ENCODE peak calls at places on chromosome 1, in ten cellular contexts. C, Y, M, O, W, V, Z, F, E and X are unnamed samples.
A peak's percentile ranks its signal among the peaks of the same experiment; 100 is the strongest.

GRCh38 chr1:117821782-117822447 is 107.5 kb downstream of the GDAP2 start:
- DNase-seq in C (peak; percentile 99), Z (no peak), W (no peak), M (peak; percentile 94), F (no peak), O (peak; percentile 57), V (no peak), Y (peak; percentile 73), E (no peak), X (peak; percentile 72)

GRCh38 chr1:19511117-19511516 is 25.8 kb upstream of the CAPZB start:
- DNase-seq in V (no peak), W (no peak), C (no peak), F (no peak), Z (no peak), E (no peak), O (no peak), Y (no peak), M (no peak), X (no peak)

GRCh38 chr1:152185544-152186391 is 26.7 kb upstream of the RPTN start:
- DNase-seq in O (peak; percentile 72), W (peak; percentile 35), V (peak; percentile 20), Z (peak; percentile 8), Y (no peak), F (peak; percentile 57), C (peak; percentile 64), M (peak; percentile 71), E (peak; percentile 69), X (peak; percentile 76)

GRCh38 chr1:16967095-16967567 is 13.3 kb downstream of the MFAP2 start:
- DNase-seq in V (no peak), Z (no peak), F (peak; percentile 70), C (peak; percentile 74), Y (no peak), E (no peak), O (no peak), M (peak; percentile 63), W (no peak), X (peak; percentile 86)

GRCh38 chr1:111511362-111511761 is 7.9 kb upstream of the ADORA3 start:
- DNase-seq in V (no peak), F (no peak), E (no peak), Y (no peak), O (no peak), C (no peak), W (no peak), M (no peak), Z (no peak), X (no peak)

GRCh38 chr1:41859686-41860085 is 59.0 kb downstream of the HIVEP3 start:
- DNase-seq in E (no peak), Y (no peak), C (no peak), O (no peak), F (no peak), W (no peak), Z (no peak), M (no peak), V (no peak), X (no peak)

GRCh38 chr1:61160526-61160925 is 78.2 kb downstream of the NFIA start:
- DNase-seq in V (no peak), F (no peak), W (no peak), O (no peak), M (no peak), Y (no peak), E (no peak), Z (no peak), C (peak; percentile 21), X (no peak)

GRCh38 chr1:212774584-212774983 is 17.0 kb downstream of the NSL1 start:
- DNase-seq in O (no peak), F (no peak), W (no peak), M (peak; percentile 36), Y (no peak), V (no peak), Z (no peak), C (peak; percentile 55), E (no peak), X (peak; percentile 34)

DNA sequence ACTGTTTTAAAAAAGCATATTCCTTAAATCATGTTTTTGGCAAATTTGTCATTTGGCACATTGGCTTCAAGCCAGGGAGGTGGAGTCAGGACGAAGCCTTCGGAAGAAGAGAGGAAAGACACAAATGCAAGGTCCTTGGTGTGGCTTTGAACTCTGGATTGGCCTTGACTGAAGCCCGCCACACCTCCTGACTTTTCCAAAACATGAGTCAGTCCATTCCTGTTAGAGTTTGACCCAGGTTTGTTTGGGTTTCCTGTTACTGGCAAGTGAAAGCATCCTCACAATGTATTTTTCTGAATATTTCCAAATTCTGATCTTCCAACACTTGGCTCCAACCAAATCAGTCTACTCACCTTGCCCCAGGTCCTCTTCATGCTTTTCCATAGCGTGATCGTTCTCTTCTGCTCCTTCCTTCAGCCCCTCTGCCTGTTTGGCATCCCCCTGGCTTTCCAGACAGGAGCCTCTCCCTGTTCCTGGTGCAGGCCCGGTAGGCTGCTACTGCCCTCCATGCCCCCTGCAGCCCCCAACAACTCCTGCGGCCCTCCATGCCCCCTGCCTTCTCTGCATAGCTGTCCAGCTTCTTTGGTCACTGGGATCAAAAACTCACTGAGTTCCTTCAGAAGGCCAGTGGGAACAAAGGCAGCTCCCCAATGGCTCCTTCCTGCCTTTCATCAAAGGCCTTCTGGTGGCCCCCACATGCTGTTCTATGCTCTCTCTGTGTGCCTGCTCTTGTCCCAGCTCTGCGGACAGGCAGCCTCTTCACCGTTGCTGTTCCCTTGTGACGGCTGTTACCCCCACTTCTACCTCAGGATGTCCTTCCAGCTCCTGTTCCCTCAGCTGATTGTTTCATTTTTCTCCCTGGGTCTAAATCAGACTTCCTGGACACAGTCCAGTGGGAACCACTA is 30.4 kb upstream of the SLC30A1 start:
- DNase-seq in C (peak; percentile 59), M (peak; percentile 25), E (no peak), V (no peak), Y (no peak), O (no peak), Z (no peak), W (peak; percentile 42), F (no peak), X (peak; percentile 11)
- H3K9ac ChIP-seq in C (no peak overlapping the region), M (no peak overlapping the region), E (no peak overlapping the region), V (no peak overlapping the region), Y (no peak overlapping the region), O (no peak overlapping the region), Z (no peak overlapping the region), W (no peak overlapping the region), F (no peak overlapping the region), X (no peak overlapping the region)

GRCh38 chr1:43970911-43971310 is 1.1 kb downstream of the DPH2 start:
- DNase-seq in E (no peak), O (no peak), M (no peak), Z (no peak), V (no peak), C (no peak), Y (no peak), F (no peak), W (no peak), X (no peak)
- H3K4me3 ChIP-seq in E (peak overlapping the region; percentile 93), O (no peak overlapping the region), M (peak overlapping the region; percentile 90), Z (no peak overlapping the region), V (no peak overlapping the region), C (no peak overlapping the region), Y (peak overlapping the region; percentile 97), F (peak overlapping the region; percentile 100), W (no peak overlapping the region), X (peak overlapping the region; percentile 99)

GRCh38 chr1:28246427-28246832 is 10.5 kb downstream of the ATP5IF1 start:
- DNase-seq in W (peak; percentile 68), E (no peak), O (no peak), Z (no peak), M (no peak), V (no peak), C (peak; percentile 47), Y (no peak), F (no peak), X (peak; percentile 77)

GRCh38 chr1:28247603-28248272 is 11.6 kb upstream of the SESN2 start:
- DNase-seq in Y (no peak), V (no peak), F (no peak), O (no peak), C (no peak), E (no peak), Z (no peak), M (no peak), W (no peak), X (no peak)

GRCh38 chr1:28249879-28250295 is 9.4 kb upstream of the SESN2 start:
- DNase-seq in V (no peak), W (no peak), E (no peak), M (no peak), Y (no peak), C (no peak), Z (no peak), O (no peak), F (no peak), X (no peak)

GRCh38 chr1:28248273-28249012 is 10.9 kb upstream of the SESN2 start:
- DNase-seq in M (peak; percentile 89), Z (peak; percentile 79), C (peak; percentile 80), V (peak; percentile 81), O (peak; percentile 86), Y (no peak), E (peak; percentile 95), F (peak; percentile 69), W (peak; percentile 93), X (peak; percentile 94)

DNA sequence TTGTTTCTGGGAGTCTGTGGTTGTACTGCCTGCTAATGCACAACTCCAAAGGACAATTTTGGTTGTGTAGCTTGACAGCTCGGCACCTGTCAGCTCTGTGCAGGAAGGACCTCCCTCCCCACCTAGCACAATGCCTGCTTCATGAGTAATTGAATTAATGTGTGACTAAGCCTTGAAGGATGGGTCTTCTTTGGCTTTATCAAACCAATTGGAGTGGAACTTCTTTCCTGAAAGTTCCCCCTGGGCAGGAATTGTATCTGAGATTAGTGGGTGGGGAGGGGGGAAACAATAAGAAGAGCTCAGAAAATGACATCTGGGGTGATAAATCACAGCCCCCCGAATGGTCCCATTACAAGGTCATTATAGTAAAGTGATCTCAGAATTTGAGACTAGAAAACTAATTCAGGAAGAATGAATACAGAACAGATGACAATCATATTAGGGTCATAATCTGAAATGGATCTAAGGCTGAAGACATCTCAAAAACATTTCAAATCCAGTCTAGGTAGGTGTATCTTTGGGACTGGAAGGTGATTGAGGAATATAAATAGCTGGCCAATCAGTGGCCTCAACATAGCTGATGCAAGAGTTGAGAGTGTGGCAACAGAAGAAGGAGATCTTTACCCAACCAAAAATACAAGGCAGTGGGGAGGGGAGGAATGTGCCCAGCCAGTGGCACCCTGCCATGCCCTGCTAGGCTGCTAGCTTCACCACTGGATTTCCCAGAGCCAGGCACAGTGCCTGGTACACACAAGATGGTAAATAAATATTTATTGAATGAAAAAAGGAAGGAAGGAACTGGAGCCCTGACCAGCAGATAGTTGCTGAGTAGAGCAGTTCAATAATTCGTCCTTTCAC is 10.1 kb upstream of the SESN2 start:
- DNase-seq in C (peak; percentile 70), W (peak; percentile 55), E (no peak), M (peak; percentile 77), Z (peak; percentile 27), V (peak; percentile 50), F (peak; percentile 31), Y (no peak), O (peak; percentile 86), X (peak; percentile 87)
- H3K9ac ChIP-seq in C (peak overlapping the region; percentile 25), W (peak overlapping the region; percentile 64), E (no peak overlapping the region), M (no peak overlapping the region), Z (no peak overlapping the region), V (no peak overlapping the region), F (peak overlapping the region; percentile 13), Y (peak overlapping the region; percentile 63), O (peak overlapping the region; percentile 5), X (peak overlapping the region; percentile 73)

GRCh38 chr1:63454269-63454668 is 68.8 kb downstream of the ITGB3BP start:
- DNase-seq in Z (no peak), F (no peak), C (peak; percentile 43), Y (no peak), E (no peak), O (peak; percentile 33), V (peak; percentile 39), W (no peak), M (peak; percentile 65), X (peak; percentile 68)

GRCh38 chr1:63453232-63453631 is 69.8 kb downstream of the ITGB3BP start:
- DNase-seq in O (no peak), E (no peak), Y (no peak), Z (no peak), W (no peak), F (no peak), V (no peak), M (no peak), C (no peak), X (no peak)

GRCh38 chr1:63448741-63449140 is 74.3 kb downstream of the ITGB3BP start:
- DNase-seq in O (no peak), M (peak; percentile 28), F (no peak), V (no peak), C (peak; percentile 37), W (no peak), E (no peak), Z (no peak), Y (no peak), X (peak; percentile 62)

DNA sequence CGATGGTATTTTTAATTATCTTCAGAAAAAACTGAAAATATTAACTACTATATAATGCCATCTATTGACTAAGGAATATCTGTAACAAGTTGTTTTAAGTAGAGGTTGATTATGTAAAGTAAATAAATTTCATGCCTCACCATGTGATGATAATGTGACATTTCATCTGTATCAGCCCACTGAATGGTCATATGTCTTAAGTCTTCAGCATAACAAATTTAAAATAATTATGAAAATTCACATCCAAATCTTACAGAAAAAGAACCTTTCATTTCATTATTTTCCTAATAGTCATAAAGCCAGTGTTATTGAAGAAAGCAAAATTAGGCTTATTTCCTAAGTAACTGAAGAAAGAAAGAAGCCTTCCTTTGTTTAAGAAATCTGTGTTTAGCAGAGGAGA is 72.6 kb downstream of the ITGB3BP start:
- DNase-seq in F (no peak), Y (no peak), V (no peak), Z (no peak), C (no peak), O (no peak), W (no peak), E (no peak), M (no peak), X (peak; percentile 7)
- H3K4me3 ChIP-seq in F (no peak overlapping the region), Y (no peak overlapping the region), V (no peak overlapping the region), Z (no peak overlapping the region), C (no peak overlapping the region), O (no peak overlapping the region), W (no peak overlapping the region), E (no peak overlapping the region), M (no peak overlapping the region), X (no peak overlapping the region)